ENCODE peak calls at places on chromosomes 1 and 21, in four cellular contexts. C, A, W and T are unnamed samples.

GRCh38 chr1:204150702-204151561 is 912 bp downstream of the ETNK2 start:
- DNase-seq in A (no peak), W (no peak), C (no peak), T (no peak)

GRCh38 chr1:1853593-1854257 is 37.2 kb downstream of the GNB1 start:
- DNase-seq in A (no peak), W (no peak), C (no peak), T (no peak)

GRCh38 chr1:77539510-77540142 is 142.8 kb downstream of the ZZZ3 start:
- DNase-seq in A (peak), C (peak), W (peak), T (peak)

GRCh38 chr1:94095112-94095637 is 25.8 kb downstream of the ABCA4 start:
- DNase-seq in C (peak), A (peak), W (no peak), T (peak)

GRCh38 chr1:149843302-149844041 is 55.9 kb upstream of the BOLA1 start:
- DNase-seq in A (no peak), W (no peak), C (no peak), T (no peak)

GRCh38 chr1:100769906-100770646 is 50.5 kb downstream of the VCAM1 start:
- DNase-seq in C (no peak), W (no peak), A (no peak), T (no peak)

GRCh38 chr1:172515927-172516326 is 17.0 kb upstream of the SUCO start:
- DNase-seq in W (no peak), C (no peak), A (no peak), T (no peak)

GRCh38 chr1:58082596-58082995 is 463.9 kb downstream of the OMA1 start:
- DNase-seq in A (no peak), W (no peak), C (no peak), T (no peak)

GRCh38 chr1:14787604-14788003 is 189.1 kb downstream of the KAZN start:
- DNase-seq in W (no peak), A (no peak), C (no peak), T (no peak)

GRCh38 chr1:171585715-171586114 is 36.3 kb upstream of the MYOCOS start:
- DNase-seq in A (no peak), W (no peak), C (no peak), T (no peak)

GRCh38 chr1:224726783-224727182 is 110.7 kb downstream of the CNIH3 start:
- DNase-seq in A (peak), W (peak), C (peak), T (peak)

GRCh38 chr1:183970516-183971300 is 66.8 kb downstream of the COLGALT2 start:
- DNase-seq in W (no peak), A (no peak), C (no peak), T (no peak)

GRCh38 chr1:225601902-225602589 is 50.9 kb downstream of the ENAH start:
- DNase-seq in A (no peak), C (no peak), W (no peak), T (no peak)

GRCh38 chr1:178564086-178564782 is 51.3 kb downstream of the TEX35 start:
- DNase-seq in C (no peak), A (no peak), W (no peak), T (no peak)

GRCh38 chr21:36491191-36491916 is 11.4 kb upstream of the CLDN14 start:
- DNase-seq in A (peak), W (peak), C (peak), T (peak)

GRCh38 chr1:180513531-180513930 is 11.2 kb upstream of the ACBD6 start:
- DNase-seq in A (no peak), C (no peak), W (no peak), T (no peak)

GRCh38 chr1:21936366-21937031 is 611 bp downstream of the HSPG2 start:
- DNase-seq in C (no peak), W (no peak), A (no peak), T (no peak)

GRCh38 chr1:234486858-234487830 is 8.2 kb upstream of the TARBP1 start:
- DNase-seq in C (no peak), W (no peak), A (peak), T (peak)

GRCh38 chr1:244768804-244769203 is 66.7 kb upstream of the COX20 start:
- DNase-seq in C (no peak), A (no peak), W (no peak), T (no peak)

GRCh38 chr1:234409328-234409727 is 36.1 kb downstream of the COA6 start:
- DNase-seq in C (no peak), W (no peak), A (no peak), T (no peak)

GRCh38 chr1:193569696-193570269 is 383.4 kb upstream of the B3GALT2 start:
- DNase-seq in A (peak), W (no peak), C (peak), T (peak)

GRCh38 chr1:212482352-212483153 is 49.8 kb downstream of the NENF start:
- DNase-seq in C (no peak), W (peak), A (no peak), T (peak)

GRCh38 chr1:18110968-18111367 is 3.4 kb downstream of the IGSF21 start:
- DNase-seq in A (no peak), C (no peak), W (no peak), T (no peak)

GRCh38 chr1:227776277-227776676 is 39.2 kb upstream of the PRSS38 start:
- DNase-seq in C (no peak), W (no peak), A (peak), T (peak)

GRCh38 chr21:46215436-46216131 is 13.0 kb downstream of the LSS start:
- DNase-seq in C (no peak), W (no peak), A (no peak), T (no peak)

GRCh38 chr1:2258996-2259395 is 30.9 kb downstream of the SKI start:
- DNase-seq in C (no peak), W (no peak), A (no peak), T (no peak)

GRCh38 chr1:229440821-229441537 is 7.1 kb upstream of the ACTA1 start:
- DNase-seq in C (peak), A (peak), W (peak), T (peak)

GRCh38 chr1:184110253-184111204 is 59.0 kb downstream of the TSEN15 start:
- DNase-seq in C (no peak), W (no peak), A (no peak), T (no peak)

GRCh38 chr1:161884475-161884874 is 118.4 kb downstream of the ATF6 start:
- DNase-seq in C (no peak), A (no peak), W (no peak), T (no peak)

GRCh38 chr21:29320021-29320420 is 21.3 kb downstream of the BACH1 start:
- DNase-seq in A (no peak), C (no peak), W (no peak), T (no peak)

GRCh38 chr1:114126696-114127095 is 27.0 kb downstream of the SYT6 start:
- DNase-seq in A (no peak), C (no peak), W (no peak), T (no peak)

DNA sequence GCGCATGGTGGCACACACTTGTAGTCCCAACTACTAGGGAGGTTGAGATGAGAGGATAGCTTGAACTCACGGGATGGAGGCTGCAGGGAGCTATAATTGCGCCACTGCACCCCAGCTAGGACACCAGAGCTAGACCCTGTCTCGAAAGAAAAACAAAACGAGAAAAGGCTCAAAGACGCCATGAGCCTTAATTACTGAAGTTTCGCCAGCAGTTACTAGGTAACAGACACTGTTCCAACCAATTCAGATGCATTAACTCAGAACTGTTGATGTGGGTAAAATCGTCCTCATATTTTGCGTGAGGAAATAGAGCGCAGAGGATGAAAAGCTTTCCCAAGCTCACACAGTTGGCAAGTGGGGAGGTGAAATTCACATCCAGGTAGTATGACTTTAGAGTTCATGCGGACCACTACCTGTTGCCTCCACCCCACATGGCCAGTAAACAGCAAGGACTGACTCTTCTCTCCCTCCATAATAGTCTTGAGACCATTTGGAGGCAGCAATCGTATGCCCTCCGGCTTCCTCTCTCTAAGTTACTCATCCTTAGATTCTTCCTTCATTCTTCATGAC is 40.1 kb downstream of the INAVA start:
- DNase-seq in W (no peak), C (no peak), A (no peak), T (no peak)
- H3K4me3 ChIP-seq in W (no peak), C (no peak), A (no peak), T (no peak)

DNA sequence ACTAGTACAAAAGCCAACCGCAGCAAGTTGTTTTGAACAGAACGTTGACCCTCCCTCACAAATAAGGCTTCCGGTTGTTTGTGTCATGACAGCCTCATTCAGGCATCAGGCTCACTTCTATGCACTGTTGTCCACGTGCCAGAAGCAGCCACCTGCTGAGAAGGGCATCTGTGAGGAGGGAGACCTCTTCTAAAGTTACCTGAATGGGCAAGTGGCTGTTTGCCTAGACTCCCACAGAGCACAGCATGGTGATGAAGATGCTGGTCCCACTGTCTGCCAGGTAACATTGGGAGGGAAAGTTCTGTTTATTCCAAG is 176.1 kb downstream of the CLIC6 start:
- DNase-seq in A (no peak), W (no peak), C (no peak), T (no peak)
- H3K4me3 ChIP-seq in A (no peak), W (no peak), C (no peak), T (no peak)

DNA sequence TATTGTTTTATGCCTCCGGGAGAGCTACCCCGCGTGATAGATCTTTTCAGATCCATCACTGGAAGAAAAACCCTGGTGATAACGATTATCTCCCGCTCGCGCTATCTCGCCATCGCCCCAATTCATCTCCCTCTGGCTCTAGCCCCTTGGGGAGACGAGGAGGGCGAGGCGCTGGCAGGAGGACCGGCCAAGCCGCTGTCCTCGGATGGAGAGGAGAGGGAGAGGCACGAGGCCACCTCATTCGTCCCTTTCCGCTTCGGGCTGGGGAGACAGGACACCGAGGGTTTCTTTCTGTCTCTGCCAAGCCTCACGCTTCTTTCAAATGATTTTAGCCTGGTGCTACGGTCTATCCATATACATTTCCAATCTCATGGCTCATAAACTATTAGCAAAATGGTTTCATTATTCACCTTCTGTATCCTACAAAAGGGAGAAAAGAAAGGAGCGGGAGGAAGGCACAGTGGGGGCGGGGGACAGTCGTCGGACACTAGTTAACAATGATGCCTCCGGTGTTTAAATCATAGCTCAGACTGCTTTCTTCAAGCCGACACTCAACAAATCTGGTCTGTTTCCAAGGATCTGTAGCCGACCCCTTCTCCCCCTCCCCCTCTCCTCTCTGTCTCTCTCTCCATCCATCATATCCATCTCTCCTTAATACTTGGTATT is 415.1 kb upstream of the ESRRG start:
- DNase-seq in W (no peak), C (no peak), A (no peak), T (no peak)
- H3K4me3 ChIP-seq in W (no peak), C (no peak), A (no peak), T (no peak)

GRCh38 chr1:15843826-15844572 is 3.5 kb upstream of the SPEN start:
- DNase-seq in C (no peak), A (no peak), W (no peak), T (no peak)
- H3K4me3 ChIP-seq in C (no peak), A (no peak), W (no peak), T (no peak)

GRCh38 chr1:223678841-223679240 is 13.3 kb upstream of the CAPN8 start:
- DNase-seq in C (no peak), W (no peak), A (no peak), T (no peak)
- H3K4me3 ChIP-seq in C (no peak), W (no peak), A (no peak), T (no peak)

GRCh38 chr1:52140633-52141512 is 1.0 kb upstream of the ZFYVE9 start:
- DNase-seq in C (no peak), A (no peak), W (no peak), T (no peak)
- H3K4me3 ChIP-seq in C (no peak), A (peak), W (no peak), T (no peak)

DNA sequence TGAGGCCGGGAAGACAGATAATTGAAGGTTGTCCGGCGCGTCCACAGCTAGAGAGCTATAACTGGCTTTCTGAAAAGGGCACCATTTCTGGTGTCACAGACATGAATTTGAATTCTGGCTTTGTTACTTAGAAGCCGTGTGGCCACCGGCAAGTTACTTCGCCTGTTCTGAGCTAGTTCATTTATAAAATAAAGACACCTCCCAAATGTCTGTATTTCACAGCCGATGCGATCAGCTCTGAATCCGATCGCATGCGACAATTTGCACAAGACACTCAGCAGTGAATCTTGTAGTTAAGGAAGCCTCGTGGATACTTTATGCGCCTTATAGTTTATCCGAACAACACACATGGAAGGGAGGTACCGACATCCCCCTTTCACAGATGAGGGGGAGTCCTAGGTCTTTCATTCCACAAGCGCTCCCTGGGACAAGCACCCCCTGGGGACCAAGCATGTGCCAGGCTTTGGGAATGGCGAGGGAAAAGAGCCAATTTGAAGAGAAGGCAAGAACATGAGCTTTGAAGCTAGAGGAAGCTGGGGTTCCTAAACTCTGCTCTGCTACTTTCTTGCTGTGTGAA is 4.0 kb downstream of the ID3 start:
- DNase-seq in W (no peak), A (no peak), C (no peak), T (no peak)
- H3K4me3 ChIP-seq in W (peak), A (peak), C (peak), T (peak)

GRCh38 chr1:43552059-43552742 is 21.5 kb downstream of the PTPRF start:
- DNase-seq in W (no peak), A (no peak), C (no peak), T (no peak)

GRCh38 chr1:43552813-43553212 is 22.1 kb downstream of the PTPRF start:
- DNase-seq in C (no peak), A (no peak), W (peak), T (no peak)

GRCh38 chr1:43549921-43550597 is 19.4 kb downstream of the PTPRF start:
- DNase-seq in C (no peak), W (no peak), A (no peak), T (no peak)

GRCh38 chr1:43551396-43551888 is 20.8 kb downstream of the PTPRF start:
- DNase-seq in A (no peak), W (no peak), C (no peak), T (no peak)

DNA sequence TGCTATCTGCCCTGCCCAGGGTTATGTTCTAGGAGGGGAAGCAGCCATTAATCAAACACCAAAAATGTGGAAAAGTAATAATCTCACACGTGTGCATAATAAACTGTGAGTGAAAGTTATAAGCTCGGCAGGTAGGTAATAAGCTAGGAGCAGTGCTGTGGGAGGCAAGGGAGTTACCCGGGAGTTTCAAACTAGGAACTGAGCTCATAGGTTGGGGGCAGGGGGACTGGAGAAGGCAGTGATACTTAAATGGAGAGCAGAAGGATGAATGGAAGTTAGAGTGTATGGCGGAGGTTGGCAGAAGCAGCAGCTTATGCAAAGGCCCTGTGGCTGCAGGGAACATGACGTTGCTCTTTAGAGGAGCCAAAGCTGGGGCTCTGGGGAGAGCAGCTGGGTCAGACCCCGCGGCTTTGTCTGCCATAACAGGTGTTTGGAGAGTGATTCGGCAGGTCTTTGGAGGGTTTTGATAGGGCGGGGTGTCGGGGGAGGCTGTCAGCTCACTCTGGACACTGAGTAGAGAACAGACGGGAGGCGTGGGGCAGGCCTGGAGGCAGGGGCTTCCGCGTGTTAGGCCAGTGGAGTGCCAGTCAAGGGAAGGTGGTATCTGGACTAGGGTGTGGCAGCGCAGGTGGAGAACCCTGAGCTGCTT is 20.0 kb downstream of the PTPRF start:
- DNase-seq in C (no peak), A (no peak), W (no peak), T (no peak)
- H3K4me3 ChIP-seq in C (no peak), A (no peak), W (no peak), T (no peak)

GRCh38 chr1:165875171-165875570 is 47.8 kb downstream of the UCK2 start:
- DNase-seq in W (no peak), A (no peak), C (no peak), T (no peak)

GRCh38 chr1:165873481-165873880 is 46.1 kb downstream of the UCK2 start:
- DNase-seq in C (no peak), W (no peak), A (no peak), T (no peak)

GRCh38 chr1:165875604-165876003 is 48.2 kb downstream of the UCK2 start:
- DNase-seq in W (no peak), A (no peak), C (no peak), T (no peak)

GRCh38 chr1:165876121-165876520 is 48.7 kb downstream of the UCK2 start:
- DNase-seq in A (no peak), W (no peak), C (no peak), T (no peak)

DNA sequence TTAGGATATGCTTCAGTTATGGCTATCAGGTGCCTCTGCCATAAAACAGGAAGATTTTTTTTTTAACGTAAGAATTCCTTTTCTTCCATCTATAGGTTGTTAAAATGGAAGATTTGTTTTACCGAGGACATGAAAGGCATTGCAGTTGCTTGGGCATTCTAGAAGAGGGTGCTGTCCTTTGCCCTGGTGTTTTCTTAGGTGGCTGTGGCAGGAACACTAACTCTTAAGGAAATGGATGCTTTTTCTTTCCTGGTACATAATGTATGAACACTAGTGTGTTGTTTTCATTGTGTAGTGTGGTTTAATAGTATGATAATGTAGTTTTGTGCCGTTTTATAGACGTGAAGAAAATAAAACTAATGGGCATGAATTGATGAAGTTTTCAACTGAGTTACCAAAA is 47.2 kb downstream of the UCK2 start:
- DNase-seq in W (no peak), A (no peak), C (no peak), T (no peak)
- H3K4me3 ChIP-seq in W (no peak), A (no peak), C (no peak), T (no peak)